ENCODE peak calls at places on chromosomes 4 and X, in eight cellular contexts. Z is DMS153; X is SK-N-SH; U is amniotic stem cell; I is heart right ventricle; G is activated naive CD4-positive, alpha-beta T cell; L is ecto neural progenitor cell; S is SHP77. J is an unnamed sample.
A peak's percentile ranks its signal among the peaks of the same experiment; 100 is the strongest.

GRCh38 chrX:13489451-13489850 is 80.0 kb upstream of the EGFL6 start:
- DNase-seq in X (no peak), L (no peak), S (no peak), G (no peak), Z (no peak), I (peak; percentile 28), U (no peak), J (peak; percentile 67)

GRCh38 chr4:87014284-87014782 is 79.5 kb downstream of the AFF1 start:
- DNase-seq in U (no peak), X (no peak), Z (no peak), L (no peak), S (no peak), G (no peak), I (no peak), J (no peak)

GRCh38 chrX:110310896-110311295 is 7.0 kb downstream of the AMMECR1 start:
- DNase-seq in I (no peak), G (no peak), L (no peak), X (no peak), S (no peak), U (no peak), Z (no peak), J (no peak)

GRCh38 chrX:427812-428725 is 41.4 kb upstream of the PPP2R3B start:
- DNase-seq in I (no peak), X (peak; percentile 54), S (no peak), Z (no peak), U (no peak), L (peak; percentile 79), G (no peak), J (no peak)

GRCh38 chrX:135974279-135974856 is 580 bp upstream of the MMGT1 start:
- DNase-seq in Z (no peak), L (peak; percentile 80), X (peak; percentile 92), G (peak; percentile 86), I (peak; percentile 77), U (no peak), S (peak; percentile 24), J (peak; percentile 85)

GRCh38 chrX:21744721-21745120 is 13.2 kb downstream of the SMPX start:
- DNase-seq in G (no peak), X (no peak), I (no peak), L (no peak), U (no peak), Z (no peak), S (no peak), J (no peak)

GRCh38 chr4:140426610-140427103 is 791 bp downstream of the CLGN start:
- DNase-seq in Z (peak; percentile 21), U (no peak), G (no peak), S (peak; percentile 10), L (no peak), I (peak; percentile 48), X (peak; percentile 74), J (no peak)

GRCh38 chr4:23881052-23881501 is 8.8 kb downstream of the PPARGC1A start:
- DNase-seq in S (peak; percentile 18), U (no peak), I (no peak), L (no peak), X (no peak), Z (peak; percentile 76), G (no peak), J (no peak)

GRCh38 chr4:174538123-174538875 is 16.0 kb upstream of the HPGD start:
- DNase-seq in X (no peak), L (no peak), Z (no peak), U (no peak), I (no peak), G (no peak), S (peak; percentile 39), J (no peak)

GRCh38 chr4:88320174-88320779 is 35.9 kb upstream of the PPM1K start:
- DNase-seq in L (no peak), U (no peak), X (no peak), G (no peak), S (no peak), I (no peak), Z (no peak), J (no peak)

GRCh38 chr4:3442959-3443749 is 1.4 kb downstream of the HGFAC start:
- DNase-seq in L (peak; percentile 81), S (no peak), G (peak; percentile 67), I (no peak), U (no peak), X (peak; percentile 94), Z (no peak), J (no peak)

GRCh38 chr4:133464311-133464710 is 315.2 kb downstream of the PCDH10 start:
- DNase-seq in U (no peak), G (no peak), I (no peak), X (no peak), S (no peak), Z (no peak), L (no peak), J (no peak)

GRCh38 chrX:111041018-111041462 is 55.0 kb upstream of the PAK3 start:
- DNase-seq in G (no peak), X (no peak), I (no peak), S (peak; percentile 6), Z (no peak), L (no peak), U (no peak), J (no peak)

GRCh38 chr4:36241771-36242170 is 2.5 kb downstream of the ARAP2 start:
- DNase-seq in G (no peak), S (no peak), I (no peak), X (no peak), U (no peak), L (no peak), Z (no peak), J (no peak)

GRCh38 chrX:2500681-2501151 is at the start of the genes DHRSX and ZBED1:
- DNase-seq in Z (no peak), U (no peak), S (no peak), L (no peak), I (peak; percentile 43), X (peak; percentile 90), G (no peak), J (peak; percentile 74)

GRCh38 chr4:108620933-108621905 is 843 bp downstream of the RPL34 start:
- DNase-seq in U (no peak), G (no peak), I (no peak), X (no peak), Z (no peak), L (no peak), S (no peak), J (no peak)

GRCh38 chr4:76803522-76803921 is 94.4 kb downstream of the SOWAHB start:
- DNase-seq in G (no peak), L (no peak), Z (peak; percentile 39), S (peak; percentile 48), I (no peak), X (no peak), U (peak; percentile 37), J (no peak)

GRCh38 chr4:44632089-44632488 is 19.3 kb downstream of the YIPF7 start:
- DNase-seq in Z (no peak), S (no peak), X (no peak), U (no peak), I (no peak), G (no peak), L (no peak), J (no peak)

GRCh38 chr4:94127707-94128328 is 79.8 kb upstream of the SMARCAD1 start:
- DNase-seq in G (no peak), L (no peak), X (peak; percentile 52), Z (peak; percentile 19), S (peak; percentile 1), I (no peak), U (no peak), J (no peak)

GRCh38 chr4:112290341-112290740 is 4.6 kb upstream of the TIFA start:
- DNase-seq in S (no peak), G (no peak), Z (no peak), I (no peak), L (no peak), U (no peak), X (no peak), J (no peak)

GRCh38 chr4:52646096-52646495 is 13.0 kb downstream of the USP46 start:
- DNase-seq in S (no peak), I (no peak), U (no peak), L (no peak), G (no peak), X (no peak), Z (no peak), J (no peak)

J was measured in sciatic nerve.